ENCODE peak calls at places on chromosomes 16 and 17, in four cellular contexts. A is HS-27A; Q is RWPE1; T is activated T-helper 1 cell treated with anti-CD3 and anti-CD28 coated beads, Interleukin-12 subunit alpha, Interleukin-12 subunit beta, Interleukin-2, Interleukin-4 antibody, amounts not matched to agents 30 ng/mL and 10 ng/mL and 1 ng/mL, durations not matched to agents 14 hours and 24 hours and 36 hours. B is an unnamed sample.

GRCh38 chr16:72924918-72925630 is 122.9 kb downstream of the ZFHX3 start:
- DNase-seq in A (no peak), Q (no peak), T (no peak), B (no peak)

GRCh38 chr17:27504188-27504995 is 48.1 kb downstream of the KSR1 start:
- DNase-seq in A (no peak), Q (no peak), T (no peak), B (no peak)

GRCh38 chr17:77327566-77328463 is 187.0 kb downstream of the SEC14L1 start:
- DNase-seq in A (no peak), Q (no peak), T (no peak), B (no peak)

GRCh38 chr16:25817295-25817694 is 125.5 kb downstream of the HS3ST4 start:
- DNase-seq in A (no peak), Q (no peak), T (no peak), B (no peak)

GRCh38 chr17:19418312-19418992 is 7.4 kb downstream of the RNF112 start:
- DNase-seq in A (no peak), Q (no peak), T (no peak), B (no peak)

GRCh38 chr16:85460252-85460982 is 152.7 kb upstream of the GSE1 start:
- DNase-seq in A (no peak), Q (no peak), T (no peak), B (no peak)

GRCh38 chr17:41528959-41529353 is 848 bp upstream of the KRT19 start:
- DNase-seq in A (no peak), Q (no peak), T (no peak), B (no peak)

GRCh38 chr17:80502578-80502877 is 26.1 kb upstream of the NPTX1 start:
- DNase-seq in A (no peak), Q (no peak), T (no peak), B (no peak)

GRCh38 chr16:66265556-66266133 is 100.8 kb upstream of the CDH5 start:
- DNase-seq in A (no peak), Q (no peak), T (no peak), B (no peak)

GRCh38 chr17:72121164-72122001 is 563 bp downstream of the SOX9 start:
- DNase-seq in A (no peak), Q (peak), T (no peak), B (no peak)

GRCh38 chr17:71922439-71922838 is 198.4 kb upstream of the SOX9 start:
- DNase-seq in A (peak), Q (peak), T (no peak), B (no peak)

GRCh38 chr17:61968757-61969156 is 41.0 kb upstream of the INTS2 start:
- DNase-seq in A (no peak), Q (no peak), T (no peak), B (no peak)

GRCh38 chr16:28537964-28538732 is 626 bp downstream of the NUPR1 start:
- DNase-seq in A (no peak), Q (no peak), T (no peak), B (no peak)

B was measured in retinal pigment epithelial cell.